ENCODE peak calls at places on chromosome 5, in eight cellular contexts. A is kidney epithelial cell, H is heart left ventricle, X is fibroblast of lung, R is OCI-LY7, Q is RWPE1, J is cardiac fibroblast, S is WERI-Rb-1. O is an unnamed sample.

GRCh38 chr5:180689071-180689694 is 39.8 kb upstream of the FLT4 start:
- DNase-seq in S (no peak), A (no peak), H (no peak), X (no peak), R (no peak), J (no peak), Q (no peak), O (no peak)

GRCh38 chr5:82396396-82396795 is 118.2 kb upstream of the RPS23 start:
- DNase-seq in S (no peak), Q (no peak), X (no peak), H (no peak), A (no peak), R (no peak), J (peak), O (no peak)

GRCh38 chr5:113038714-113039113 is 62.1 kb downstream of the DCP2 start:
- DNase-seq in Q (peak), R (no peak), H (no peak), J (peak), A (no peak), X (no peak), S (no peak), O (no peak)

GRCh38 chr5:15500326-15500958 is 462 bp downstream of the FBXL7 start:
- DNase-seq in J (peak), H (peak), X (peak), R (no peak), A (no peak), Q (no peak), S (peak), O (no peak)

GRCh38 chr5:78972654-78973428 is 12.3 kb downstream of the ARSB start:
- DNase-seq in H (peak), A (no peak), J (peak), Q (no peak), S (no peak), X (peak), R (no peak), O (no peak)

GRCh38 chr5:5650242-5650641 is 227.8 kb downstream of the ICE1 start:
- DNase-seq in J (peak), X (no peak), R (no peak), S (no peak), H (no peak), A (no peak), Q (no peak), O (no peak)

GRCh38 chr5:125484272-125485002 is 738.0 kb upstream of the ZNF608 start:
- DNase-seq in S (no peak), J (peak), H (peak), X (peak), R (no peak), A (peak), Q (peak), O (peak)

GRCh38 chr5:130141689-130142320 is 237.5 kb downstream of the CHSY3 start:
- DNase-seq in J (peak), X (peak), S (peak), H (no peak), Q (peak), R (no peak), A (peak), O (no peak)

GRCh38 chr5:143594913-143595818 is 191.7 kb upstream of the NR3C1 start:
- DNase-seq in S (peak), J (no peak), A (peak), Q (peak), H (no peak), X (peak), R (no peak), O (no peak)

GRCh38 chr5:172487671-172488070 is 33.3 kb upstream of the SH3PXD2B start:
- DNase-seq in S (no peak), J (peak), A (no peak), H (no peak), X (no peak), Q (no peak), R (no peak), O (no peak)

GRCh38 chr5:150502106-150502505 is 5.8 kb upstream of the NDST1 start:
- DNase-seq in S (peak), Q (no peak), H (no peak), J (no peak), R (no peak), X (no peak), A (no peak), O (no peak)

GRCh38 chr5:151684690-151685361 is 1.9 kb downstream of the SPARC start:
- DNase-seq in S (no peak), H (peak), A (peak), X (peak), Q (peak), J (peak), R (no peak), O (peak)

DNA sequence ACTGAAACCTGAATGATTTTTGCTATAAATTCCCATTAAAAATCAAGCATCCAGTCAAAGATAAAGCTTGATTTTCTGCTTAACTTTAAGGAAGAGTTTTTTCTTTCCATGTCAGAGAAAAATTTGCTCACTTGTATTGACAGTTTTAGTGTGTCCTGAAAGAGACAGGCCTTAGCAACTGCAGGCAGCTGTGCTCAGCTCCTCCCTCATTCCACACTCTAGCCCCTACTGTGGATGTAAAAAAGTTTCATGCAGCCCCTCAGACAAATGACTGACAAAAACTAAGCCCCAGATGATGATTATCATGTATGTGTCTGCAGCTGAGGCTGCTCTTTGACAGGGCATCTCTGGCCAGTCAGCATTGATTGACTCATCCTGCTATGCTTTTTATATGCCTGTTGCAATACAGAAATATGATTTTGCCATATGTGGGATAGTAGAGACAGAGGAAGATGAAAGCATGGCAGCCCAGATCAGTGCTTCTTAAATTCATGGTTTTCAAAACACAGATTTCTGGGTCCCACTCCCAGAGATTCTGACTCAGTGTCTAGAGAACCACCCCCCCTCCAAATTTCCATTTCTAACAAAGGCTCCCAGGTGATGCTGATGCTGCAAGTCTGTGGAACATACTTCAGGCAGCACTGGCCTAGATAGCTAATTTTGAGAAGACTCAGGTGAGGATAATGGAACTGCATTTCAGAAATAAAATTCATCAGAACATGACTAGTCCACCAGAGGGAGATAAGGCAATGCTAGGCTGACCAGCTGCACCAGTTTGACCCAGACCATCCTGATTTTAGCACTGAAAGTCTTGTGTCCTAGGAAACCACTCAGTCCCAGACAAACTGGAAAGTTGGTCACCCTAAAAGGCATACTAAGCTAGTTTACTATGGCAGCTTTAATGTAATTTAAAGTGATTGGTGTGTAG is 298.7 kb upstream of the KCNN2 start:
- DNase-seq in A (no peak), H (no peak), Q (no peak), J (no peak), S (no peak), R (no peak), X (no peak), O (no peak)
- TF ChIP-seq CTCF in A (peak), H (no peak), Q (no peak), J (no peak), S (no peak), R (no peak), X (peak), O (no peak)

DNA sequence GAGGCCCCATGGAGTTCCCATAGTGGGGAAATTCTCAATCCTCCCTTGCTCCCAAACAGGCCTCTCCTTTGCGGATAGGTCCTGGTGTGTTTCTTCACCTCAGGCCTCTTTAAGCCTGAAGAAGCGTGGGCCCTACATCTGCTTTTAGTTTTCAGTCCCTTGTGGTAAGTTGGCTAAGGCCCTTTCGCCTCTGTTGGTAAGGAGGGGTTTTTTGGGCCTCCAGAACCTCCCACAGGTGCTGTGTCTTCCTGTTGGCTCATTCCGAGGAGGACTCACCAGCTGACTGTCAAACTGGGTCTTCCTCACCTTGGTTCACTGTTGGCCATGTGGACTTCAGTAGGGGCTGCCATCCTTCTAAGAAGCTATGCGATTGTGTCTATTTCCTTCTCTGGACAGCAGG is 56.4 kb upstream of the DHFR start:
- DNase-seq in A (no peak), J (no peak), S (no peak), R (no peak), X (no peak), Q (no peak), H (no peak), O (no peak)
- TF ChIP-seq CTCF in A (no peak), J (no peak), S (no peak), R (no peak), X (no peak), Q (no peak), H (no peak), O (no peak)

DNA sequence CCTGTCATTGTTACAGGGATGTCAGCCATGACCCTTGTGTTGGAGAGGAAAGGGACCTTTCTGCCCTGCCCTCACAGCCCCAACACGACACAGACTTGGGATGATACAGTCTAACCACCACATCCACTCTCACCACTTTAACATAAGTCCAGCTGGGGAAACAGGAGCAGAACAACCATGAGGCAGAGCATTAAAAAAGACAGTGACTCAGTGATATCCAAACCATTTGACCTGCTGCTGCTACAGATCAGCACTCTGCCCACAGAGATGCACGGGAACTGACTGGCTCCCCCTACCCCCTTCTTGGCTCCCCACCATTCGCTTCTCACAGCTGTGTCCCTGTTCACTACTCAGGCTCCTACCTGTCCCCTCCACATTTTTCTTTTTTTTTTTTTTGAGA is 458.6 kb downstream of the ZNF608 start:
- DNase-seq in X (no peak), J (no peak), S (no peak), H (no peak), A (no peak), Q (no peak), R (no peak), O (no peak)
- TF ChIP-seq CTCF in X (no peak), J (no peak), S (no peak), H (no peak), A (no peak), Q (no peak), R (no peak), O (no peak)

GRCh38 chr5:24854350-24854749 is 209.6 kb upstream of the CDH10 start:
- DNase-seq in S (no peak), H (no peak), A (no peak), X (no peak), R (no peak), Q (peak), J (no peak), O (no peak)

GRCh38 chr5:24855485-24855884 is 210.7 kb upstream of the CDH10 start:
- DNase-seq in A (no peak), S (no peak), R (no peak), X (no peak), H (no peak), J (no peak), Q (no peak), O (no peak)

GRCh38 chr5:24850911-24851310 is 206.1 kb upstream of the CDH10 start:
- DNase-seq in H (no peak), Q (no peak), X (no peak), R (peak), J (no peak), A (no peak), S (no peak), O (no peak)
- TF ChIP-seq CTCF in H (no peak), Q (no peak), X (no peak), R (no peak), J (no peak), A (no peak), S (no peak), O (no peak)

DNA sequence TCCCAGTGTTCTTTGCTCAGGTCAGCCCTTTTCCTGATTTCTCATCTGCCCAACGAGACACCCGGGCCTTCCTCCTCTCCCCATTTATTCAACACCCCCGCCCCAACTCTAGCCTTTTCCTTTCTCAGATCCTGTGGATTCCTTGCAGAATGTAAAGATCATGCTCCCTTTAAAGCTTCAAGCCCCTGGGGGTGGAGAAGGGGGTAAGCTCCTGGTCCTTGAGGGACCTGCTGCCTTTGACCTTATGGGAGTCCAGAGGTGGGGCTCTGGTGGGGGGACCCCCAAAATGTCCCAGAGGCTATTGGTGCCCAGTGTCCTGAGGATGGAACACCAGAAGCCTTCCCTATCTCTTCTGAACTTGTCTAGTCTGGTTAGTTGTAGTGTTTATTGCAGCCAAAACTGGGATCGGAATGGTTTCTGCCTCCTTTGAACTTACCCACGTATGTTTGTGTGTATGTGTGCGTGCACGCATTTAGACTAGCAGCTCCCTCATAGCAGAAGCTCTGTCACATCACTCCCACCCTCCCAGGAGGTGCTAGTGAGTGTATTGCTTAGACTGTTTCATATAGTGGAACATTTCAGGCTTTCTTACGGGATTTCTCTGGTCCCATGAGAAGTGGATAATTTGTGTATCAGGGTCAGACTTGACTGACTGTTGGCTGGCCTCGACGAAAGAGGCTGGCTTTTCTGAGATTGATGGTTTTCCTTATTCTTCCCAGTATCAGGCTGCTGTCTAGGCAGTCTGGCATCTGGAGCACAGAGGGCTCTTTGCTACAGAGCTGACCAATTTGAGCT is 1.1 kb downstream of the GALNT10 start:
- DNase-seq in A (no peak), H (peak), Q (no peak), X (peak), R (peak), J (peak), S (no peak), O (no peak)
- TF ChIP-seq CTCF in A (no peak), H (no peak), Q (no peak), X (peak), R (no peak), J (no peak), S (no peak), O (peak)

GRCh38 chr5:160158087-160158486 is 38.8 kb upstream of the PWWP2A start:
- DNase-seq in R (peak), S (no peak), J (no peak), Q (no peak), X (no peak), H (no peak), A (no peak), O (no peak)
- TF ChIP-seq CTCF in R (peak), S (no peak), J (no peak), Q (no peak), X (no peak), H (no peak), A (no peak), O (no peak)